ENCODE peak calls at places on chromosomes 11 and 22, in five cellular contexts. A, M, S, C and V are unnamed samples.
A peak's percentile ranks its signal among the peaks of the same experiment; 100 is the strongest.

GRCh38 chr11:134466909-134467567 is 55.0 kb upstream of the B3GAT1 start:
- DNase-seq in A (no peak), M (no peak), S (no peak), C (no peak), V (no peak)

GRCh38 chr11:16793009-16793408 is 54.6 kb downstream of the C11orf58 start:
- DNase-seq in A (no peak), M (no peak), S (no peak), C (no peak), V (no peak)

GRCh38 chr11:24295360-24295759 is 201.5 kb upstream of the LUZP2 start:
- DNase-seq in A (no peak), M (no peak), S (no peak), C (no peak), V (no peak)

GRCh38 chr11:108870373-108871020 is 205.6 kb downstream of the DDX10 start:
- DNase-seq in A (no peak), M (no peak), S (no peak), C (peak; percentile 78), V (no peak)

GRCh38 chr11:73475549-73475948 is 99.3 kb downstream of the RELT start:
- DNase-seq in A (no peak), M (no peak), S (no peak), C (no peak), V (no peak)

GRCh38 chr11:66561178-66561974 is 7.0 kb downstream of the CTSF start:
- DNase-seq in A (no peak), M (no peak), S (no peak), C (no peak), V (no peak)

GRCh38 chr11:64233913-64234839 is at the start of gene VEGFB:
- DNase-seq in A (peak; percentile 67), M (no peak), S (peak; percentile 85), C (no peak), V (peak; percentile 68)

GRCh38 chr11:36381005-36381350 is 84.9 kb downstream of the PRR5L start:
- DNase-seq in A (no peak), M (no peak), S (no peak), C (no peak), V (no peak)

GRCh38 chr11:108967571-108967970 is 302.7 kb downstream of the DDX10 start:
- DNase-seq in A (no peak), M (no peak), S (no peak), C (no peak), V (no peak)

GRCh38 chr11:57787920-57788716 is 26.5 kb downstream of the CTNND1 start:
- DNase-seq in A (no peak), M (peak; percentile 70), S (no peak), C (no peak), V (no peak)

GRCh38 chr11:130763087-130763980 is 152.9 kb downstream of the SNX19 start:
- DNase-seq in A (no peak), M (no peak), S (no peak), C (peak; percentile 81), V (no peak)

GRCh38 chr11:44032304-44033085 is 15.3 kb upstream of the ACCSL start:
- DNase-seq in A (no peak), M (no peak), S (no peak), C (peak; percentile 92), V (no peak)
- H3K4me3 ChIP-seq in A (no peak overlapping the region), M (no peak overlapping the region), S (no peak overlapping the region), C (no peak overlapping the region), V (no peak overlapping the region)

GRCh38 chr11:100687032-100687629 is at the start of gene ARHGAP42:
- DNase-seq in A (peak; percentile 2), M (no peak), S (peak; percentile 77), C (peak; percentile 49), V (peak; percentile 90)
- H3K4me3 ChIP-seq in A (no peak within 1 kb of the TSS), M (peak within 1 kb of the TSS; percentile 96), S (peak within 1 kb of the TSS; percentile 87), C (peak within 1 kb of the TSS; percentile 84), V (peak within 1 kb of the TSS; percentile 72)

GRCh38 chr22:46041642-46042041 is 64.7 kb upstream of the WNT7B start:
- DNase-seq in A (no peak), M (no peak), S (peak; percentile 62), C (no peak), V (no peak)

GRCh38 chr22:46042786-46043185 is 65.8 kb upstream of the WNT7B start:
- DNase-seq in A (no peak), M (no peak), S (peak; percentile 61), C (peak; percentile 34), V (no peak)

GRCh38 chr22:46043816-46044717 is 67.1 kb upstream of the WNT7B start:
- DNase-seq in A (no peak), M (no peak), S (peak; percentile 78), C (peak; percentile 41), V (no peak)

GRCh38 chr22:46044718-46045458 is 67.9 kb upstream of the WNT7B start:
- DNase-seq in A (no peak), M (no peak), S (peak; percentile 77), C (no peak), V (no peak)

DNA sequence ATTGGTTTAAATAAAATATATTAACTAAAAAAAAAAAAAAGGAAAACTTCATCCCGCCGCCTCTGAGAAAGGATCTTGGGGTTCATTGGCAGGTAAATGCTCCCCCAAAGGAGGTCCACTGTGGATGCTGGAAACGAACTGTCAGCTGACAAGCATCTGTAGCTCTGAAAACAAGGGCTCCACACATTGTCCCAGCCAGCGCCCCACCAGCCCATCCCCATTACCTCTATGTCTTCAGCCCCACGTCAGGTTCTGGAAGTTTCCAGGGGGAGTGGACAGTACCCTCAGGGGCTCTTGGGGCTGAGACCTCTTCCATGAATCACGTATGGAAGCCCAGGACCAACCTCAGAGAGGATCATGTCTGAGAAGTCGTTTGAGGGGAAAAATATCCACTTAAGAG is 66.4 kb upstream of the WNT7B start:
- DNase-seq in A (no peak), M (no peak), S (peak; percentile 56), C (peak; percentile 16), V (no peak)
- H3K4me3 ChIP-seq in A (peak overlapping the region; percentile 53), M (no peak overlapping the region), S (peak overlapping the region; percentile 69), C (peak overlapping the region; percentile 49), V (no peak overlapping the region)

GRCh38 chr11:33040862-33041453 is 1.6 kb downstream of the TCP11L1 start:
- DNase-seq in A (no peak), M (no peak), S (no peak), C (no peak), V (no peak)

GRCh38 chr11:33039274-33040126 is at the start of gene TCP11L1:
- DNase-seq in A (peak; percentile 68), M (peak; percentile 59), S (peak; percentile 96), C (peak; percentile 91), V (peak; percentile 90)

GRCh38 chr11:33044281-33044680 is 4.9 kb downstream of the TCP11L1 start:
- DNase-seq in A (no peak), M (no peak), S (no peak), C (no peak), V (no peak)

GRCh38 chr11:33043221-33043833 is 4.0 kb downstream of the TCP11L1 start:
- DNase-seq in A (no peak), M (no peak), S (no peak), C (no peak), V (no peak)

DNA sequence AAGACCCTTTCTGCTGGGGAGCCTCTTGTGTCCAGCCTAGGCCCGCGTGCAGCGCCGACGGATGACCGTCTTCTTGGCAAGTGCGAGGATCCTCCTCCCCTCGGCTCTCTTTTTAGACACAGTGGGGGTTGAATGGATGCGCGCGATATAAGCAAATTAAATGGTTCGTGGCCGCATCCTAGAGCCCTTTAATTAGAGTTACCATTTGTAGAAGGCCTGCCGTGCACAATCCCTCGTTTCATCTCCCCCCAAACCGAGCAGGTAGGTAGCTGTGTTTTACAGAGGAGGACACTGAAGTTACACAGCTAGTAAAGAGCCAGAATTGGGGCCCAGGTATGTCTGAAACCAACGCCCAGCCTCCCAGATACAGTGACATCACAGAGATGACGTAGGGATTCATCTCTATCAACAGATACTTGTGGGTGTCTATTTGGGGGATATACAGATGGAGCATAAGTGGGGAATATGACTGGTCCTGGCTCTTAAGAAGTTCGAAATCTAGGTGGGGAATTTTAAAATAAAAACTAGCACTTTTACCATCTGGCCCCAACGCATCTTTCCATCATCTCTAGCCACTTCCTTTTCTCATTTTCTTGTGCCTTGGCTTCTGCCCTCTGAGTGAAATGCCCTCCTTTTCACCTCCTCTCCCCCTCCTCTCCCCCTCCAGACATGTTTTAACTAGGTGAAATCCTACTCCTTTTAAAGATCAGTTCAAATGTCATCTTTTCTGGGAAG is 922 bp downstream of the TCP11L1 start:
- DNase-seq in A (no peak), M (no peak), S (no peak), C (peak; percentile 48), V (peak; percentile 25)
- H3K4me3 ChIP-seq in A (peak overlapping the region; percentile 98), M (peak overlapping the region; percentile 85), S (peak overlapping the region; percentile 90), C (peak overlapping the region; percentile 80), V (peak overlapping the region; percentile 96)

GRCh38 chr22:43860126-43860525 is 2.2 kb downstream of the SULT4A1 start:
- DNase-seq in A (no peak), M (no peak), S (no peak), C (no peak), V (no peak)

GRCh38 chr22:43862074-43862881 is at the start of gene SULT4A1:
- DNase-seq in A (no peak), M (no peak), S (no peak), C (peak; percentile 24), V (no peak)

GRCh38 chr22:43860831-43861230 is 1.5 kb downstream of the SULT4A1 start:
- DNase-seq in A (no peak), M (no peak), S (no peak), C (no peak), V (no peak)

GRCh38 chr22:43862882-43863202 is 529 bp upstream of the SULT4A1 start:
- DNase-seq in A (no peak), M (no peak), S (peak; percentile 45), C (no peak), V (no peak)

DNA sequence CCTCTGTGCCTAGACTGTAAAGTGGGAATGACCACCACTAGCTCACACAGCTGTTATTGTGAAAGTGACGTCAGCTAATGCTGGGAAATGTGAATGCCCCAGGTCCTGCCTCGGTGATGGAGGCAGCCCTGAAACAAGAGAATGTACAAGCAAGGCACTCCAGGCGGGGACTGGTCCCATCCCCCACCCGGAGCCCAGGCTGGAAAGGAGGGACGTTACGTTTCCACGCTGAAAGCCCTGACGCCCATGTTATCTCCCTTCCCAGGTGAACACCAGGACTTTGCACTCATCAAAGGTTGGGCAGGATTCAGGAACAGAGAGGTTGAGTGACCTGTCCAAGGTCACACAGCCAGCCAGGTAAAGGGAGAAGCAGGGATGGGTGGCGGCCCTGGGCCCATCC is 784 bp downstream of the SULT4A1 start:
- DNase-seq in A (no peak), M (no peak), S (no peak), C (peak; percentile 19), V (no peak)
- H3K4me3 ChIP-seq in A (no peak overlapping the region), M (no peak overlapping the region), S (no peak overlapping the region), C (no peak overlapping the region), V (no peak overlapping the region)

GRCh38 chr11:12838463-12839120 is 164.4 kb downstream of the TEAD1 start:
- DNase-seq in A (no peak), M (no peak), S (no peak), C (peak; percentile 81), V (no peak)
- H3K4me3 ChIP-seq in A (no peak overlapping the region), M (no peak overlapping the region), S (peak overlapping the region; percentile 26), C (peak overlapping the region; percentile 12), V (no peak overlapping the region)

DNA sequence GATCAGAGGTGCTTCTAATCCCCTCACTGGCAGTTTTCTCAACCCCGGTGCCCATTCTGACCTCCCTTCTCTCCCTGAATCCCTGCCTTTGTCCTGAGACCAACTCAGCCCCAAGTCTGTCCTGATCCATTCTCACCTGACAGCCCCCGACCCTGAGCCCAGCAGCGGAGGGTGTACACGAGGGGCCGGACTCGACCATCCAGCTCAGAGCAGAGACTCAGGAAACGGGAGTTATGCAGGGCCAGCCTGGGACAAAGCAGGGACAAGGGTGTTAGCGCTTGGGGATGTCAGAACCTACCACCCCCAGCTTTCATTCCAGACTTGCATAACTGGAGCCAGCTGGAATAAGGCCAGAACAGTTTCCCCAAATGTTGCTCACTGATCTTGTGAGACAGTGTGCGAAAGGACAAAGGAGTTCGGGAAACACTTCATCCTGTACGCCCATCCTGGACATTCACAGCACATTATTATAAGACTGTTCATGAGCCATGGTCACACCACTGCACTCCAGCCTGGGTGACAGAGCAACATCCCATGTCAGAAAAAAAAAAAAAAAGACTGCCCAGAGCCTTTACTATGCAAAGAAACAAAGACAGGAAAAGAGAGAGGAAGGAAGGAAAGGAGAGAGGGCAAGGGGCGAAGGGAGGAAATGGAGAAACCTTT is 3.5 kb upstream of the EEF1G start:
- DNase-seq in A (no peak), M (no peak), S (no peak), C (peak; percentile 80), V (no peak)
- H3K4me3 ChIP-seq in A (no peak overlapping the region), M (no peak overlapping the region), S (no peak overlapping the region), C (no peak overlapping the region), V (no peak overlapping the region)